ENCODE peak calls at places on chromosomes 5 and 9, in five cellular contexts. L is WTC11, V is GM12878, P is HCT116, S is HepG2. M is an unnamed sample.

GRCh38 chr9:21812415-21812814 is 10.0 kb downstream of the MTAP start:
- DNase-seq in L (no peak), V (no peak), P (no peak), S (no peak), M (no peak)

GRCh38 chr9:96686638-96687335 is 31.7 kb upstream of the PRXL2C start:
- DNase-seq in L (peak), V (no peak), P (no peak), S (no peak), M (no peak)

GRCh38 chr5:11396867-11397266 is 507.4 kb downstream of the CTNND2 start:
- DNase-seq in L (peak), V (no peak), P (no peak), S (no peak), M (no peak)

GRCh38 chr9:78103971-78104433 is 72.4 kb upstream of the GNAQ start:
- DNase-seq in L (no peak), V (no peak), P (no peak), S (no peak), M (no peak)

GRCh38 chr9:26650325-26650724 is 242.3 kb downstream of the CAAP1 start:
- DNase-seq in L (no peak), V (no peak), P (no peak), S (no peak), M (no peak)

GRCh38 chr5:67287795-67288194 is 91.2 kb upstream of the CD180 start:
- DNase-seq in L (no peak), V (no peak), P (no peak), S (no peak), M (no peak)

GRCh38 chr9:33415152-33416038 is 13.0 kb upstream of the AQP7 start:
- DNase-seq in L (peak), V (peak), P (peak), S (peak), M (peak)

GRCh38 chr9:13548556-13548955 is 269.1 kb upstream of the MPDZ start:
- DNase-seq in L (no peak), V (no peak), P (no peak), S (no peak), M (no peak)

GRCh38 chr5:108670591-108671335 is 76.9 kb upstream of the FER start:
- DNase-seq in L (no peak), V (no peak), P (no peak), S (no peak), M (no peak)

GRCh38 chr9:20551835-20552234 is 70.5 kb downstream of the MLLT3 start:
- DNase-seq in L (no peak), V (peak), P (no peak), S (no peak), M (no peak)

GRCh38 chr5:73918791-73919221 is 292.8 kb downstream of the ARHGEF28 start:
- DNase-seq in L (no peak), V (no peak), P (no peak), S (no peak), M (no peak)

GRCh38 chr5:54229041-54229780 is 81.2 kb downstream of the ARL15 start:
- DNase-seq in L (peak), V (no peak), P (peak), S (peak), M (peak)

GRCh38 chr9:80146466-80146865 is 574.7 kb downstream of the TLE4 start:
- DNase-seq in L (no peak), V (no peak), P (no peak), S (no peak), M (no peak)

GRCh38 chr5:314676-315487 is 6.6 kb upstream of the AHRR start:
- DNase-seq in L (no peak), V (no peak), P (no peak), S (no peak), M (no peak)

GRCh38 chr9:967436-967835 is 9.0 kb upstream of the DMRT3 start:
- DNase-seq in L (no peak), V (no peak), P (no peak), S (no peak), M (peak)

GRCh38 chr9:113452206-113452605 is 11.3 kb upstream of the RGS3 start:
- DNase-seq in L (no peak), V (no peak), P (no peak), S (no peak), M (no peak)

GRCh38 chr9:76560481-76560891 is 101.5 kb downstream of the GCNT1 start:
- DNase-seq in L (no peak), V (no peak), P (no peak), S (no peak), M (no peak)

DNA sequence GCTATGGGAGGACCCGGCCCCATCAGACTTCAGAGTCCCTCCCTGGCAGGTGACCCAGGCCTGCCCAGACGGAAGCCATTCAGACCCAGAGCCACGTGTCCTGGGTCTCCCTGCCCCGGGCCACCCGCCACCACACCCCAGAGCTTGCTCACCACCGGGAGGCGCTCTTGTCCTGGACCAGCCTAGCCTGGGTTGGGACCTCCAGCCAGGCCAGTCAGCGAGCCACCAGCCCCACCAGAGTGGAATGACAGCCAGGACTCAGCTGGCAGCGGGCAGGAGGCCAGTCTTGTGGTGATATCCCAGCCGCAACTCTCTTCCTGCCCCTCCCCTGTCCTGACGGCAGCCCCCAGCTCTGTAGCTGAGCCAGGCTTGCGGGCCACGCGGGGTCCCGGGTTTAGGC is 1.7 kb upstream of the PTGDS start:
- DNase-seq in L (peak), V (no peak), P (no peak), S (peak), M (peak)
- TF ChIP-seq SP1 in L (no peak), V (no peak), P (no peak), S (no peak), M (no peak)

DNA sequence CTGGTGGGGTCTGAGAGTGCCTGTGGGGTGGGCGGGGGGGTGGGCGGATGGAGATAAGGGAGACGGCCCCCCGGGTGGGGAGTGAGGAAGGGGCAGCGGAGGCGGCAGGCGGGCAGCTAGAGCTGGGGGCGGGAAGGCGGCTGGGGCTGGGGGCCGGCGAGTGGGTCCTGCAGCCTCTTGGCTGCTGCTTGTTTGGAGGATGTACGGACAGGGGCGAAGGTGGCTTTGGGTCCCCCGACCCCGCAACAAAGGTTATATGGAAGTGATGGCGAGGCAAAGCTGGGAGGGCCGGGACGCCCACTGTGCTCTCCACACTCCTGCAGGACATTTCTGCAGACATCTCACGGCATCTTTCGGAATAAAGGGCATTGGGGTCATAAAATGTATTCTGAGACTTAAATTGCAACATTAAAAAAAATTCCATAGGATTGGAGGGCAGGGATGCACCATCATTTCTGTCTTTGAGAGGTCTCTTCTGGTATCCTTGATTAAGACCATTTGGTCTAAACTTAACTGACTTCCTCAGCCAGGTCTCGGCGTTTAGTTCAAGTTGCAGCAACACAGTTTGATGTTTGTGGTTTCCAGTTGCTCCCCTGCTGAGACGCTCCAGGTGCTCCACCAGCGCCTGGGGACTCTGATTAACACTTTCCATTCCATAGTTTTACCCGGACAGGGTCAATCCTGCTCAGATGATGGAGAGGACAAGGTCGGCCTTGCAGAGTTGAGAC is 101.5 kb upstream of the SSBP2 start:
- DNase-seq in L (peak), V (no peak), P (peak), S (no peak), M (no peak)
- TF ChIP-seq SP1 in L (no peak), V (no peak), P (peak), S (no peak), M (no peak)

GRCh38 chr5:131622633-131623032 is 12.4 kb downstream of the RAPGEF6 start:
- DNase-seq in L (no peak), V (no peak), P (no peak), S (peak), M (no peak)
- TF ChIP-seq SP1 in L (no peak), V (no peak), P (no peak), S (no peak), M (no peak)

GRCh38 chr5:137957948-137958347 is 68.7 kb downstream of the PKD2L2 start:
- DNase-seq in L (no peak), V (no peak), P (no peak), S (no peak), M (no peak)
- TF ChIP-seq SP1 in L (no peak), V (no peak), P (no peak), S (no peak), M (no peak)

GRCh38 chr5:152688561-152689274 is 283.6 kb upstream of the NMUR2 start:
- DNase-seq in L (no peak), V (no peak), P (no peak), S (no peak), M (no peak)

GRCh38 chr5:152689275-152689711 is 284.2 kb upstream of the NMUR2 start:
- DNase-seq in L (no peak), V (no peak), P (no peak), S (no peak), M (no peak)

GRCh38 chr5:152683205-152683604 is 278.1 kb upstream of the NMUR2 start:
- DNase-seq in L (no peak), V (no peak), P (no peak), S (no peak), M (no peak)

DNA sequence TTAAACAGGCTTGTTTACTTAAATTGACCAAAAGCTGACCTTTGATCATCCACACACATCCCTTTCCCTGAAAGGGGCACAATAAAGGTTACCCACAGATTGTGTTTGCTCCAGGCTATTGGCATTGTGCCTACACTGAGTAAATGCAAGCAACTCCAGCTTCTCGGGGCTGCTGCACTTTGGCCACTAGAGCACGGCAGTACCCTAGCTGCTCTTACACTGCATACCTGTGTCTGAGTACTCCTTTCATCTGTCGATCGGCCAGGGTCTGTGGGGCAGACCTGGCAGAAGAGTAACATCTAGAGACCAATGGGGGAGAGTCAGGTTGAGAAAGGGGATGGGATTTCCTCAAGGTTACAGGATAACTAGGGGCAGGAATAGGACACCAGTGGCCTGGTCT is 281.9 kb upstream of the NMUR2 start:
- DNase-seq in L (peak), V (no peak), P (no peak), S (no peak), M (no peak)
- TF ChIP-seq SP1 in L (no peak), V (no peak), P (no peak), S (no peak), M (no peak)

DNA sequence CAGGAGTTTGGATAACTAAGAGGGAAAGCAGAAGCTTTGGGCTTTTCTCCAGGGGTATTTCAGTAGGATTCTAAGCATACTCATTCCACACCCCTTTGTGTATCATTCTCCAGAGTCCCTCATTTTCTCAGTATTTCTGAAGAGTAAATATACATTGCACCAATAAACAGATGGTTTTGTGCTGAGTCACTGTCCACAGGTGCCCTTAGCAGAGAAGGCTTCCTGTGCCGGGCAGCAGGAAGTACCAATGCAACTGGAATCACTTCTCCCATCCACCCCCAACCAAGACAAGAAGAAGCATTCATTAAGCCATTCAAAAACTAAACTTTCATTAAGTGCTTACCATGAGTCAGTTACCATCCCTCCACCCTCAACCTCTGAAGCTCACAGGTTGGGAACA is 3.6 kb upstream of the CCNJL start:
- DNase-seq in L (no peak), V (no peak), P (peak), S (peak), M (no peak)
- TF ChIP-seq SP1 in L (no peak), V (no peak), P (peak), S (no peak), M (no peak)

DNA sequence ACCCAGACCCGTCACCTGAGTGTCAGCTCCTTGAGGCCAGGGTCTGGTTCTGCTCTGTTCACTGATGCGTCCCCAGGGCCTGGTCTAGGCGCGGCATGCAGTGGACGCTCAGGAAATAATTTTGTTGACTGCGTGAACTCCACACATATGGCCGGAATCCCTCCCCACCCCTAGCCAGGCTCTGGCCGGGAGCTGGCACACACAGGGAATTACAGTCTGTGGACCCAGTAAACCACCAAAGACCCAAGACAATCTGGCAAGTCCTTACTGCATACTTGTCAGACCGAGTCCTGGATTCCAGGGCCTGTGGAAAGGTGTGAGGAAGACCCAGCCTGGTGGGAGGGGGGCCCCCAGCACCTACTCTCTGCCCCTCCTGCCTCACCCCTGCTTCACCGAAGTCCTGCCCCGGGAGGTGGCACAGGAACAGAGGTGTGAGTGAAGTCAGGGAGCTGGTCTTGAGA is 113.0 kb upstream of the IER5L start:
- DNase-seq in L (no peak), V (no peak), P (no peak), S (no peak), M (no peak)
- TF ChIP-seq SP1 in L (no peak), V (no peak), P (no peak), S (no peak), M (no peak)

GRCh38 chr5:133145436-133146143 is 93.8 kb downstream of the HSPA4 start:
- DNase-seq in L (no peak), V (no peak), P (no peak), S (no peak), M (no peak)
- TF ChIP-seq SP1 in L (no peak), V (no peak), P (no peak), S (no peak), M (no peak)

GRCh38 chr5:98308960-98309359 is 464.5 kb upstream of the RGMB start:
- DNase-seq in L (no peak), V (no peak), P (peak), S (no peak), M (no peak)

GRCh38 chr5:98307811-98308210 is 465.7 kb upstream of the RGMB start:
- DNase-seq in L (no peak), V (no peak), P (no peak), S (no peak), M (no peak)

GRCh38 chr5:98308231-98308630 is 465.2 kb upstream of the RGMB start:
- DNase-seq in L (no peak), V (no peak), P (no peak), S (no peak), M (no peak)

GRCh38 chr5:98314262-98314661 is 459.2 kb upstream of the RGMB start:
- DNase-seq in L (no peak), V (no peak), P (no peak), S (no peak), M (no peak)

DNA sequence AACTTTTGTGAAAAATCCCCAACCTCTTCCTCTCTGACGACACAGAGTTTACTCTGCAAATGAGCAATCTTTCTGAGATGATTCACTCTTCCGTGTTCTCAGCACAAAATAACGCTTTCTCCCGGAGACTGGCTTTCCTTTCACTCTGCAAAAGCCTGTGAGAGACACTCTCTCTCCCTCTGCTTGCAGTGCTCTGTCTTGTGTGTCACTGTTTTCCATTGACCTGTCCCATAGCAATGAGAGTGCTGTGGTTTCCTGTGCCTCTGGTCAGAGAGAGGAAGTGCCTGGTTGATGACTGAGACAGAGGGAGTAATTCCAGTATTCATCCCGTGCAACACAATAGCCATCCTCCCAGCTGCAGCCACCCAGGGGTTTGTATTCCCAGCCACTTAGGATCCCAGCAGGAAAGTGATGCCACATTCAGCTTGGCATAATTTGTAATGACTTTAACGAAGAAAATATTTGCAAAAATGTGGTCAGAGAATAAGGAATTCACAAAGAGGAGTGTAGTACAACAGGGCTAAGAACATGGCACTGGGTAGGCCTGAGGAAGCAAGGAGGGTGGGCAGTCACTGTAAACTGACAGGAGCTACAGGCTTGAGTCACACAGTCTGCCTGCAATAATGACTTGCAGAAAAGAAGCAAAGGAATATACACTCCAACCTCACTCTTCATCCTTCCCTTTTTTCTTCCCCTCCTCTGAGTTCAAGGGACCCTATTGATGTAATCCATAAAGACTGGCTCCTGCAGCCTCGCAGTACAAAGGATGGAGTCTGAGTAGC is 463.5 kb upstream of the RGMB start:
- DNase-seq in L (peak), V (peak), P (peak), S (peak), M (no peak)
- TF ChIP-seq SP1 in L (no peak), V (no peak), P (peak), S (no peak), M (no peak)

GRCh38 chr9:71646131-71646530 is 122.2 kb downstream of the CEMIP2 start:
- DNase-seq in L (no peak), V (no peak), P (no peak), S (no peak), M (no peak)
- TF ChIP-seq SP1 in L (no peak), V (no peak), P (no peak), S (no peak), M (no peak)